ENCODE peak calls at places on chromosomes 6 and 20, in six cellular contexts. A is PC-9; E is CD8-positive, alpha-beta T cell; T is AG04450; H is left ventricle myocardium inferior; J is tibial artery. K is an unnamed sample.

GRCh38 chr20:62487-62886 is 25.0 kb upstream of the DEFB125 start:
- DNase-seq in A (no peak), E (no peak), T (no peak), H (no peak), J (no peak), K (no peak)

GRCh38 chr6:113997106-113997505 is 26.2 kb upstream of the HDAC2 start:
- DNase-seq in A (no peak), E (no peak), T (peak; percentile 50), H (no peak), J (no peak), K (no peak)

GRCh38 chr6:85464260-85464644 is 14.4 kb downstream of the NT5E start:
- DNase-seq in A (peak; percentile 61), E (peak; percentile 19), T (peak; percentile 85), H (no peak), J (peak; percentile 78), K (no peak)

GRCh38 chr20:32484221-32485125 is 100.7 kb downstream of the NOL4L start:
- DNase-seq in A (peak; percentile 45), E (peak; percentile 37), T (no peak), H (peak; percentile 36), J (no peak), K (no peak)

GRCh38 chr6:116561377-116562018 is 7.9 kb downstream of the CALHM4 start:
- DNase-seq in A (peak; percentile 65), E (peak; percentile 69), T (peak; percentile 51), H (peak; percentile 69), J (peak; percentile 81), K (peak; percentile 60)

GRCh38 chr6:34792605-34793500 is 970 bp downstream of the BLTP3A start:
- DNase-seq in A (peak; percentile 31), E (peak; percentile 6), T (no peak), H (no peak), J (peak; percentile 69), K (peak; percentile 43)

GRCh38 chr6:8481727-8482126 is 46.4 kb upstream of the SLC35B3 start:
- DNase-seq in A (no peak), E (no peak), T (no peak), H (no peak), J (no peak), K (no peak)

GRCh38 chr6:145733770-145734169 is 1.6 kb downstream of the EPM2A start:
- DNase-seq in A (no peak), E (no peak), T (no peak), H (no peak), J (no peak), K (no peak)

GRCh38 chr6:154590770-154591169 is 80.3 kb upstream of the CNKSR3 start:
- DNase-seq in A (no peak), E (no peak), T (no peak), H (no peak), J (no peak), K (no peak)

GRCh38 chr6:117167520-117168271 is 97.7 kb upstream of the VGLL2 start:
- DNase-seq in A (peak; percentile 44), E (no peak), T (no peak), H (no peak), J (no peak), K (no peak)

GRCh38 chr6:41723178-41723935 is 12.1 kb downstream of the TFEB start:
- DNase-seq in A (peak; percentile 73), E (no peak), T (peak; percentile 65), H (peak; percentile 84), J (peak; percentile 89), K (peak; percentile 93)

GRCh38 chr6:53647437-53648094 is 18.0 kb downstream of the KLHL31 start:
- DNase-seq in A (no peak), E (peak; percentile 22), T (no peak), H (no peak), J (no peak), K (no peak)

GRCh38 chr6:32179746-32180405 is 1.7 kb downstream of the RNF5 start:
- DNase-seq in A (no peak), E (no peak), T (no peak), H (no peak), J (no peak), K (no peak)

GRCh38 chr6:7108964-7109836 is 1.4 kb downstream of the RREB1 start:
- DNase-seq in A (no peak), E (peak; percentile 42), T (peak; percentile 46), H (peak; percentile 53), J (peak; percentile 81), K (peak; percentile 69)

GRCh38 chr20:18496042-18496441 is 983 bp downstream of the RBBP9 start:
- DNase-seq in A (no peak), E (no peak), T (no peak), H (no peak), J (no peak), K (no peak)

GRCh38 chr20:53763707-53764415 is 170.2 kb upstream of the ZNF217 start:
- DNase-seq in A (no peak), E (no peak), T (no peak), H (no peak), J (no peak), K (no peak)

GRCh38 chr6:65117854-65118409 is 589.1 kb downstream of the EYS start:
- DNase-seq in A (no peak), E (no peak), T (no peak), H (no peak), J (no peak), K (no peak)

GRCh38 chr6:129498950-129499870 is 210.8 kb downstream of the ARHGAP18 start:
- DNase-seq in A (no peak), E (peak; percentile 22), T (no peak), H (no peak), J (no peak), K (no peak)
- TF ChIP-seq CTCF in A (peak; percentile 96), E (peak; percentile 69), T (peak; percentile 59), H (peak; percentile 68), J (peak; percentile 58), K (peak; percentile 54)

GRCh38 chr6:139371421-139372253 is 2.8 kb downstream of the CITED2 start:
- DNase-seq in A (no peak), E (no peak), T (no peak), H (no peak), J (no peak), K (no peak)
- H3K4me3 ChIP-seq in A (peak overlapping the region; percentile 89), E (peak overlapping the region; percentile 22), T (peak overlapping the region; percentile 96), H (peak overlapping the region; percentile 91), J (peak overlapping the region; percentile 89), K (peak overlapping the region; percentile 88)

DNA sequence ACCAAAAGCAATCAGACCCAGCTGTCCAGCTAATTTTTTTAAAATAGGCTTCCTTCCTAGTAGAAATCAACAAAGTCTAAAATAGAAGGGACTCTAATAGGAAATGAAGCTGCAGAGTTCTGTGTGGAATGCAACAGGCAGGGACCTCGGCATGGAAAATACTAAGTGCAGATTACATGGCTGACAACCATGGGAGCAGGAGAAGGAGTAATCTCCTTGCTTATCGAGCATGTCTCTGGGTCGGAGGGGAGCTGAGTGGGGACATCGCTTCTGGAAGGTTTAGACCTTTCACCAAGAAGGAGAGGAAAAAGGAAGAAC is 16.9 kb upstream of the ZNF831 start:
- DNase-seq in A (no peak), E (no peak), T (no peak), H (no peak), J (no peak), K (no peak)
- H3K27me3 ChIP-seq in A (peaks cover 97% of the 10 kb centered on the region), E (no peaks in the 10 kb centered on the region), T (no peaks in the 10 kb centered on the region), H (no peaks in the 10 kb centered on the region), J (peaks cover 7% of the 10 kb centered on the region), K (peaks cover 16% of the 10 kb centered on the region)

GRCh38 chr6:136161950-136162349 is 88.2 kb downstream of the MTFR2 start:
- DNase-seq in A (no peak), E (no peak), T (no peak), H (no peak), J (no peak), K (no peak)
- TF ChIP-seq CTCF in A (no peak), E (no peak), T (no peak), H (no peak), J (no peak), K (no peak)

DNA sequence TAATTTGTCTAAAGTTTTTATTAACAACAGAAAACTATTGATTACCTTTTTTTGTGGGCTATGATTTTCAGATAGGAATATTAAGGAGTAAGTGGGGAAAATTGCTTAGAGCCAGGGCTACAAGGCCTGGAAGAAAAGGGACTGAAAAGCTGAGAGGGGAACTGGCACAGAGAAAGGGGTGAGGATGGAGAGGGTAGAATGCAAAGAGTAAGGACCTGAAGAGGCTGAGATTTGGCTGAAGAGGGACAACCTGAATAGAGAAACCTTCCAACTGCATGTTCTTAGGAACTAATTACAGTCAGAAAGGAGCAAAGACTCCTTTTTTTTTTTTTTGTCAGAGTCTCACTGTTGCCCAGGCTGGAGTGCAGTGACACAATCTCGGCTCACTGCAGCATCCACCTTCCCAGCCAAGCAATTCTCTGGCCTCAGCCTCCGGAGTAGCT is 16.7 kb downstream of the BTN2A1 start:
- DNase-seq in A (no peak), E (peak; percentile 10), T (no peak), H (no peak), J (no peak), K (no peak)
- H3K4me3 ChIP-seq in A (peak overlapping the region; percentile 62), E (peak overlapping the region; percentile 64), T (peak overlapping the region; percentile 50), H (peak overlapping the region; percentile 63), J (peak overlapping the region; percentile 51), K (peak overlapping the region; percentile 21)

DNA sequence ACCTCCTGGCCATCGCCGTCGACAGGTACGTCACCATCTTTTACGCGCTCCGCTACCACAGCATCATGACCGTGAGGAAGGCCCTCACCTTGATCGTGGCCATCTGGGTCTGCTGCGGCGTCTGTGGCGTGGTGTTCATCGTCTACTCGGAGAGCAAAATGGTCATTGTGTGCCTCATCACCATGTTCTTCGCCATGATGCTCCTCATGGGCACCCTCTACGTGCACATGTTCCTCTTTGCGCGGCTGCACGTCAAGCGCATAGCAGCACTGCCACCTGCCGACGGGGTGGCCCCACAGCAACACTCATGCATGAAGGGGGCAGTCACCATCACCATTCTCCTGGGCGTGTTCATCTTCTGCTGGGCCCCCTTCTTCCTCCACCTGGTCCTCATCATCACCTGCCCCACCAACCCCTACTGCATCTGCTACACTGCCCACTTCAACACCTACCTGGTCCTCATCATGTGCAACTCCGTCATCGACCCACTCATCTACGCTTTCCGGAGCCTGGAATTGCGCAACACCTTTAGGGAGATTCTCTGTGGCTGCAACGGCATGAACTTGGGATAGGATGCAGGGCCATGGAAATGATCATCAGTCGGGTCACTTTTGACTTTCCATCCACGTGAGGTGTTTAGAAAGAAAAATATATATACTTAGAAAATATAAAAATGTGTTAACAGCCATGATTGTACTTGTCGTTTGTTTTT is 868 bp downstream of the MC3R start:
- DNase-seq in A (peak; percentile 21), E (no peak), T (no peak), H (no peak), J (no peak), K (peak; percentile 67)
- H3K27me3 ChIP-seq in A (peaks cover 67% of the 10 kb centered on the region), E (no peaks in the 10 kb centered on the region), T (no peaks in the 10 kb centered on the region), H (peaks cover 98% of the 10 kb centered on the region), J (peaks cover 24% of the 10 kb centered on the region), K (peaks cover 84% of the 10 kb centered on the region)

DNA sequence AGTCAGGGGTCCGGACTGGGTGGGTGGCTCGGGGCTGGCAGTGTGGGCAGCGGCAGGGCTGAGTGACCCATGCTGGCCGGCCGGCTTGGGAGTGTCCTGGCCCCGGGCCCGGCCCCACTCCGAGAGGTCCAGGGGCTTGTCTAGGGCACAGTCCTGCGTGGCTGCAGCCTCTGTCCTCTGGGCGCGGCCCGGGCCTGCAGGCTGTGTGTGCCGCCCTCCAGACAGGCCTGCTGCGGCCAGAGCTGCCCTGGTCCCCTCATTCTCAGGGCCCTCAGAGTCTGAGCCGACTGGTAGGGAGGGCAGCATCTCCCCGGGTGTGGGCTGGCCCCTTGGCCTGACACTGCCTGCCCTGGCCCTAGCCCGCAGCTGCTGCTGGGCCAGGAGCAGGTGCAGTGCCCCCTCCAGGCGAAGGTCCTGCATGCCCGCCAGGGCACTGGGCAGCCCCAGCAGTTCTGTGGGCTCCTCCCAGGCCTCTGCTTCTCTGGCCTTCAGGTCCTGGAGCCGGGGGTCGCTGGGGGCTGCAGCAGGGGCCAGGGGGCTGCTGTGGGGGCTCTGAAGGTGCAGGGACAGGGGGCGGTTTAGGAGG is 6.9 kb upstream of the CABLES2 start:
- DNase-seq in A (no peak), E (no peak), T (no peak), H (no peak), J (no peak), K (no peak)
- TF ChIP-seq CTCF in A (peak; percentile 49), E (no peak), T (no peak), H (no peak), J (no peak), K (no peak)

K was measured in left lung.